ENCODE peak calls at places on chromosomes 3 and 15, in six cellular contexts. One of them, this sample, is unnamed.

GRCh38 chr15:38894260-38894948 is 329.8 kb upstream of the RASGRP1 start:
- DNase-seq in GM12878: no peak
- DNase-seq in H1: no peak
- DNase-seq in K562: no peak
- DNase-seq in HepG2: no peak
- DNase-seq in GM12891: no peak
- DNase-seq in this sample: no peak

GRCh38 chr15:30816430-30816829 is 87.3 kb upstream of the FAN1 start:
- DNase-seq in GM12878: no peak
- DNase-seq in H1: no peak
- DNase-seq in K562: no peak
- DNase-seq in HepG2: no peak
- DNase-seq in GM12891: no peak
- DNase-seq in this sample: no peak

GRCh38 chr3:46559030-46559704 is 6.9 kb downstream of the LRRC2 start:
- DNase-seq in H1: peak
- DNase-seq in K562: no peak
- DNase-seq in GM12878: no peak
- DNase-seq in GM12891: no peak
- DNase-seq in HepG2: no peak
- DNase-seq in this sample: no peak

GRCh38 chr3:148178508-148178907 is 519.2 kb upstream of the AGTR1 start:
- DNase-seq in HepG2: peak
- DNase-seq in GM12878: no peak
- DNase-seq in K562: no peak
- DNase-seq in GM12891: no peak
- DNase-seq in H1: no peak
- DNase-seq in this sample: no peak

GRCh38 chr15:74396445-74397238 is 29.2 kb upstream of the CYP11A1 start:
- DNase-seq in HepG2: peak
- DNase-seq in GM12878: peak
- DNase-seq in H1: no peak
- DNase-seq in GM12891: no peak
- DNase-seq in K562: no peak
- DNase-seq in this sample: peak

GRCh38 chr3:132038198-132038825 is 3.5 kb upstream of the CPNE4 start:
- DNase-seq in H1: no peak
- DNase-seq in K562: no peak
- DNase-seq in GM12891: no peak
- DNase-seq in HepG2: peak
- DNase-seq in GM12878: no peak
- DNase-seq in this sample: no peak

GRCh38 chr15:90000175-90000923 is 775 bp upstream of the ZNF710 start:
- DNase-seq in HepG2: no peak
- DNase-seq in H1: peak
- DNase-seq in K562: no peak
- DNase-seq in GM12878: no peak
- DNase-seq in GM12891: peak
- DNase-seq in this sample: peak

GRCh38 chr3:126958638-126959085 is 24.3 kb upstream of the PLXNA1 start:
- DNase-seq in HepG2: no peak
- DNase-seq in GM12878: no peak
- DNase-seq in H1: no peak
- DNase-seq in K562: no peak
- DNase-seq in GM12891: no peak
- DNase-seq in this sample: no peak

GRCh38 chr3:174431717-174432116 is 427.4 kb upstream of the NAALADL2 start:
- DNase-seq in GM12878: no peak
- DNase-seq in HepG2: no peak
- DNase-seq in GM12891: no peak
- DNase-seq in H1: no peak
- DNase-seq in K562: no peak
- DNase-seq in this sample: no peak

GRCh38 chr15:88649753-88650551 is 11.1 kb downstream of the ISG20 start:
- DNase-seq in H1: peak
- DNase-seq in GM12878: no peak
- DNase-seq in HepG2: no peak
- DNase-seq in GM12891: no peak
- DNase-seq in K562: no peak
- DNase-seq in this sample: no peak

GRCh38 chr15:53458736-53459135 is 300.7 kb downstream of the WDR72 start:
- DNase-seq in HepG2: peak
- DNase-seq in GM12891: no peak
- DNase-seq in GM12878: no peak
- DNase-seq in K562: no peak
- DNase-seq in H1: no peak
- DNase-seq in this sample: no peak

GRCh38 chr3:190131329-190131728 is 10.6 kb upstream of the P3H2 start:
- DNase-seq in H1: no peak
- DNase-seq in K562: no peak
- DNase-seq in GM12891: no peak
- DNase-seq in HepG2: no peak
- DNase-seq in GM12878: no peak
- DNase-seq in this sample: no peak

GRCh38 chr3:4644954-4645353 is 151.8 kb downstream of the ITPR1 start:
- DNase-seq in H1: no peak
- DNase-seq in GM12891: no peak
- DNase-seq in GM12878: no peak
- DNase-seq in K562: no peak
- DNase-seq in HepG2: no peak
- DNase-seq in this sample: no peak

GRCh38 chr3:53244281-53244680 is 11.5 kb downstream of the TKT start:
- DNase-seq in HepG2: no peak
- DNase-seq in K562: no peak
- DNase-seq in H1: no peak
- DNase-seq in GM12891: no peak
- DNase-seq in GM12878: no peak
- DNase-seq in this sample: no peak

GRCh38 chr3:58588030-58588614 is 10.9 kb upstream of the FAM107A start:
- DNase-seq in HepG2: no peak
- DNase-seq in GM12891: no peak
- DNase-seq in K562: peak
- DNase-seq in GM12878: no peak
- DNase-seq in H1: peak
- DNase-seq in this sample: no peak

GRCh38 chr15:40481671-40482070 is 10.9 kb downstream of the CHST14 start:
- DNase-seq in GM12878: no peak
- DNase-seq in HepG2: no peak
- DNase-seq in K562: no peak
- DNase-seq in GM12891: no peak
- DNase-seq in H1: no peak
- DNase-seq in this sample: no peak

GRCh38 chr15:41933771-41934170 is 38.6 kb downstream of the EHD4 start:
- DNase-seq in GM12878: no peak
- DNase-seq in H1: no peak
- DNase-seq in GM12891: no peak
- DNase-seq in HepG2: no peak
- DNase-seq in K562: no peak
- DNase-seq in this sample: no peak

GRCh38 chr3:179473565-179473964 is 22.3 kb upstream of the GNB4 start:
- DNase-seq in K562: no peak
- DNase-seq in GM12891: no peak
- DNase-seq in HepG2: no peak
- DNase-seq in H1: no peak
- DNase-seq in GM12878: no peak
- DNase-seq in this sample: no peak

GRCh38 chr3:69212411-69213160 is 90.2 kb upstream of the LMOD3 start:
- DNase-seq in GM12878: no peak
- DNase-seq in H1: no peak
- DNase-seq in GM12891: no peak
- DNase-seq in HepG2: peak
- DNase-seq in K562: no peak
- DNase-seq in this sample: no peak
- TF ChIP-seq POLR2AphosphoS5 in GM12878: no peak
- TF ChIP-seq POLR2AphosphoS5 in H1: no peak
- TF ChIP-seq POLR2AphosphoS5 in GM12891: no peak
- TF ChIP-seq POLR2AphosphoS5 in HepG2: no peak
- TF ChIP-seq POLR2AphosphoS5 in K562: no peak
- TF ChIP-seq POLR2AphosphoS5 in this sample: no peak

DNA sequence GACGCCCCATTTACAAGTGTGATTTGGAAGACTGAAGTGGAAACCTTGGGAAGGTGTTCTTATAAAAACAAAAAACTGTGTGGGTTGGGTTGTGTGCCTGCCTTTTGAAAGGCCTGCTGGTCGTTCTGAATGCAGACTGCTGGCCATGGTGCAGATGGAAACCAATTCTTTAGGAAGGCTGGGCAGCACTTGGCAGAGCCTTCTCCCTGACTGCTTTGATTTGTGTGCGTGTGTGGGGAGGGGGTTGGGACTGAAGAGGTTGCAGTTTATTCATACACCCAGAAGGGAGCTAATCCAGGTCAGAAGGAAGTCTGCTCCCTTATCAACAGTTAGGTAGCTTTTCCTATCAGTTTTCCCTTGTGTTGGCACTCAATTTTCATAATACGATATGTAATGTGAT is 288.7 kb downstream of the SOX2 start:
- DNase-seq in K562: no peak
- DNase-seq in H1: no peak
- DNase-seq in HepG2: no peak
- DNase-seq in GM12878: no peak
- DNase-seq in GM12891: no peak
- DNase-seq in this sample: no peak
- TF ChIP-seq TAF1 in K562: no peak
- TF ChIP-seq TAF1 in H1: no peak
- TF ChIP-seq TAF1 in HepG2: no peak
- TF ChIP-seq TAF1 in GM12878: no peak
- TF ChIP-seq TAF1 in GM12891: no peak
- TF ChIP-seq TAF1 in this sample: no peak

GRCh38 chr3:152305075-152305474 is 36.3 kb downstream of the MBNL1 start:
- DNase-seq in HepG2: no peak
- DNase-seq in GM12878: no peak
- DNase-seq in GM12891: no peak
- DNase-seq in K562: no peak
- DNase-seq in H1: no peak
- DNase-seq in this sample: no peak
- TF ChIP-seq POLR2A in HepG2: no peak
- TF ChIP-seq POLR2A in GM12878: no peak
- TF ChIP-seq POLR2A in GM12891: no peak
- TF ChIP-seq POLR2A in K562: no peak
- TF ChIP-seq POLR2A in H1: no peak
- TF ChIP-seq POLR2A in this sample: no peak

GRCh38 chr3:117447419-117447818 is 737.8 kb downstream of the TUSC7 start:
- DNase-seq in H1: no peak
- DNase-seq in K562: no peak
- DNase-seq in GM12878: no peak
- DNase-seq in GM12891: no peak
- DNase-seq in HepG2: no peak
- DNase-seq in this sample: no peak
- TF ChIP-seq POLR2AphosphoS5 in H1: no peak
- TF ChIP-seq POLR2AphosphoS5 in K562: no peak
- TF ChIP-seq POLR2AphosphoS5 in GM12878: no peak
- TF ChIP-seq POLR2AphosphoS5 in GM12891: no peak
- TF ChIP-seq POLR2AphosphoS5 in HepG2: no peak
- TF ChIP-seq POLR2AphosphoS5 in this sample: no peak

DNA sequence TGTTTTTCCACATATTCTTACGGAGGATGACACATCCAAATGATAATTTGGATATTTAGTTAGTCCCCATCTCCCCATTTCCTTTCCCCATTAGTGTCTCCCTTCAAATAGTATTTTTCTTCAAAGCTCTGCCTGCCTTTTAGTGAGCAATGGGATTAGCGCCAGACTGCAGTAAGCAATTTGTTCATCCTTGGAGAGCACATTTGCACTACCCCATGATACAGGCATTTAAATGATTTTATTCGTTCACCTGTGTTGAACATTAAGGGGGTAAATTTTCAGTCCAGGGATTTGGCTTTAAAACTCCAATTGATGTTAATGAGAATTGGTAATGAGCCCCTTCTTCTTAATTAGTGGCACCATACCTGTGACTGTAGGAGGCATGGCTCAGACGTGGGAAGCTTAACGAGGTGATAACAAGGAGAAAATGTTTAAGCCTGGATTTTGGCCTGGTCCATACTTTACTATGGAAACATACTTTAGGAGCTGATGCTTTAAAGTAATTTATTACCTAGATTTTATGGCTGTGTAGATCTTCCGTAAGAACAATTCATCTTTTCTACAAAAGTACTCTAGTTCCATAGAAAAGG is 161.4 kb upstream of the NANOGP8 start:
- DNase-seq in H1: no peak
- DNase-seq in HepG2: no peak
- DNase-seq in GM12878: no peak
- DNase-seq in K562: no peak
- DNase-seq in GM12891: no peak
- DNase-seq in this sample: no peak
- TF ChIP-seq TAF1 in H1: no peak
- TF ChIP-seq TAF1 in HepG2: no peak
- TF ChIP-seq TAF1 in GM12878: no peak
- TF ChIP-seq TAF1 in K562: no peak
- TF ChIP-seq TAF1 in GM12891: no peak
- TF ChIP-seq TAF1 in this sample: no peak

GRCh38 chr3:16052964-16053363 is 121.5 kb upstream of the GALNT15 start:
- DNase-seq in H1: no peak
- DNase-seq in GM12891: no peak
- DNase-seq in GM12878: no peak
- DNase-seq in K562: no peak
- DNase-seq in HepG2: no peak
- DNase-seq in this sample: no peak

GRCh38 chr3:16053794-16054193 is 120.7 kb upstream of the GALNT15 start:
- DNase-seq in HepG2: no peak
- DNase-seq in GM12878: no peak
- DNase-seq in H1: no peak
- DNase-seq in GM12891: no peak
- DNase-seq in K562: no peak
- DNase-seq in this sample: no peak

GRCh38 chr3:16050641-16051467 is 123.6 kb upstream of the GALNT15 start:
- DNase-seq in GM12891: no peak
- DNase-seq in H1: no peak
- DNase-seq in GM12878: no peak
- DNase-seq in K562: no peak
- DNase-seq in HepG2: no peak
- DNase-seq in this sample: no peak

GRCh38 chr3:16048435-16049318 is 125.8 kb upstream of the GALNT15 start:
- DNase-seq in K562: peak
- DNase-seq in H1: no peak
- DNase-seq in GM12878: peak
- DNase-seq in HepG2: peak
- DNase-seq in GM12891: peak
- DNase-seq in this sample: peak
- TF ChIP-seq POLR2A in K562: no peak
- TF ChIP-seq POLR2A in H1: no peak
- TF ChIP-seq POLR2A in GM12878: no peak
- TF ChIP-seq POLR2A in HepG2: no peak
- TF ChIP-seq POLR2A in GM12891: no peak
- TF ChIP-seq POLR2A in this sample: no peak

GRCh38 chr3:55487376-55488241 is 503 bp upstream of the WNT5A start:
- DNase-seq in HepG2: no peak
- DNase-seq in K562: no peak
- DNase-seq in GM12878: no peak
- DNase-seq in GM12891: no peak
- DNase-seq in H1: peak
- DNase-seq in this sample: no peak
- TF ChIP-seq POLR2AphosphoS5 in HepG2: no peak
- TF ChIP-seq POLR2AphosphoS5 in K562: no peak
- TF ChIP-seq POLR2AphosphoS5 in GM12878: no peak
- TF ChIP-seq POLR2AphosphoS5 in GM12891: no peak
- TF ChIP-seq POLR2AphosphoS5 in H1: no peak
- TF ChIP-seq POLR2AphosphoS5 in this sample: no peak

This sample was measured in GM12892.